ENCODE peak calls at places on chromosomes 1 and 21, in eight cellular contexts. E, Z, A, B, F, O, G and V are unnamed samples.

GRCh38 chr21:44883250-44883649 is 9.8 kb upstream of the PTTG1IP start:
- DNase-seq in B (no peak), A (no peak), O (no peak), F (no peak), G (no peak), Z (no peak), E (no peak), V (no peak)

GRCh38 chr1:204139088-204139487 is 12.8 kb downstream of the ETNK2 start:
- DNase-seq in F (no peak), O (no peak), Z (no peak), G (no peak), B (no peak), A (no peak), E (no peak), V (no peak)

GRCh38 chr21:45415188-45415942 is 10.4 kb downstream of the COL18A1 start:
- DNase-seq in Z (no peak), F (no peak), E (no peak), G (peak), A (no peak), B (no peak), O (no peak), V (no peak)

GRCh38 chr1:32066489-32066873 is 6.3 kb upstream of the TMEM39B start:
- DNase-seq in O (no peak), B (no peak), G (peak), A (no peak), E (peak), F (peak), Z (peak), V (no peak)

GRCh38 chr1:196623079-196623478 is 14.8 kb upstream of the KCNT2 start:
- DNase-seq in G (no peak), F (no peak), E (no peak), B (no peak), Z (no peak), O (no peak), A (no peak), V (no peak)

GRCh38 chr1:229655781-229656180 is 29.7 kb downstream of the URB2 start:
- DNase-seq in F (no peak), B (no peak), Z (no peak), A (no peak), E (no peak), O (no peak), G (no peak), V (no peak)

GRCh38 chr1:30416221-30416820 is 307.1 kb downstream of the MATN1 start:
- DNase-seq in E (no peak), O (no peak), G (no peak), A (no peak), B (no peak), Z (no peak), F (no peak), V (no peak)

GRCh38 chr1:201381130-201381529 is 3.6 kb upstream of the TNNT2 start:
- DNase-seq in E (no peak), A (no peak), B (no peak), G (peak), F (no peak), Z (no peak), O (no peak), V (no peak)

GRCh38 chr1:227845115-227845389 is 29.6 kb downstream of the PRSS38 start:
- DNase-seq in G (no peak), O (no peak), A (no peak), E (no peak), B (no peak), Z (no peak), F (no peak), V (no peak)

GRCh38 chr1:30916296-30916695 is 7.7 kb upstream of the SDC3 start:
- DNase-seq in Z (no peak), E (no peak), F (no peak), A (no peak), O (no peak), G (peak), B (no peak), V (no peak)

GRCh38 chr1:187476671-187477070 is 647.9 kb downstream of the PLA2G4A start:
- DNase-seq in A (no peak), Z (peak), B (no peak), E (no peak), G (no peak), O (peak), F (no peak), V (no peak)

GRCh38 chr21:45874716-45875415 is 106.7 kb upstream of the COL6A1 start:
- DNase-seq in E (no peak), B (no peak), F (peak), A (peak), Z (peak), G (no peak), O (no peak), V (no peak)

GRCh38 chr1:209796733-209797025 is 9.3 kb downstream of the IRF6 start:
- DNase-seq in A (no peak), E (no peak), B (no peak), Z (no peak), G (no peak), O (no peak), F (no peak), V (no peak)

GRCh38 chr1:200991039-200991698 is 32.3 kb downstream of the KIF21B start:
- DNase-seq in E (no peak), A (no peak), O (no peak), G (no peak), F (no peak), Z (no peak), B (no peak), V (no peak)

DNA sequence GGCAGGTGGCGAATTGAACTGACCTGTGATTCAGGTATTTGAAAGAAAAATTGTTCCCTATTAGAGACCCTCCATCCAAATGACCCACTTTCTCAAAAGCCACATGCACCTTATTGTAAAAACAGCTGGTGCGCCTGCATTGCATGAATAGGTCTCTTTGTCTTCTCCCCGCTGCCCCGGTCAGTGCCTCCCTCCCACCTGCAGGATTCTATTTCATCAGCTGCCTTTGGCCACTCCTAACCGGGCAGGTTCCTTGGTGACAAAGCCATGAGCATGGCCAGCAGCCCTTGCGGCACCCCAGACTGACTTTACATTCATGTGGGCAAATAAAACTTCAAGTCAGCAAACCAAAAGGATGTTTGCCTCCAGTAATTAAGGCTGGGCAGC is 6.4 kb downstream of the TMPRSS3 start:
- DNase-seq in F (no peak), O (peak), Z (no peak), E (peak), G (no peak), B (no peak), A (no peak), V (no peak)
- H3K27ac ChIP-seq in F (no peak), O (peak), Z (no peak), E (peak), G (no peak), B (no peak), A (no peak), V (no peak)

GRCh38 chr1:26012862-26013261 is 8.7 kb upstream of the EXTL1 start:
- DNase-seq in E (no peak), O (no peak), G (no peak), F (no peak), B (no peak), Z (no peak), A (no peak), V (no peak)
- H3K27ac ChIP-seq in E (no peak), O (no peak), G (no peak), F (no peak), B (no peak), Z (no peak), A (no peak), V (no peak)

DNA sequence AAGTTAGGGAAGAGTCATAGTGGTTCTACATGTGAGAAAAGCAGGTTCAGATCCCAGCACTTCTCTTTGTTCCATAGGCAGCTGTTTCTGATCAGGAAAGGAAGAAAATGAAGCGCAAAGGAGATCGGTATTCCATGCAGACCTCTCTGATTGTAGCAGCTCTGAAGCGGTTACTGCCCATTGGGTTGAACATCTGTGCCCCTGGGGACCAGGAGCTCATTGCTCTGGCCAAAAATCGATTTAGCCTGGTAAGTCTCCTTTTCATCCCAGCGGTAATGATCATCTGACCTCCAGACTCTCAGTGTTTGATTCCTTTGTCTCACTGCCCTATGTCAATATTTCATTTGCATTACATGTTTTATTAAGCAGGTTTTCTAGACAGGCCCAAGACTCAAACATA is 173.6 kb downstream of the ZP4 start:
- DNase-seq in G (no peak), B (no peak), F (no peak), O (no peak), Z (no peak), E (no peak), A (no peak), V (no peak)
- H3K27ac ChIP-seq in G (no peak), B (no peak), F (no peak), O (no peak), Z (no peak), E (no peak), A (no peak), V (peak)

DNA sequence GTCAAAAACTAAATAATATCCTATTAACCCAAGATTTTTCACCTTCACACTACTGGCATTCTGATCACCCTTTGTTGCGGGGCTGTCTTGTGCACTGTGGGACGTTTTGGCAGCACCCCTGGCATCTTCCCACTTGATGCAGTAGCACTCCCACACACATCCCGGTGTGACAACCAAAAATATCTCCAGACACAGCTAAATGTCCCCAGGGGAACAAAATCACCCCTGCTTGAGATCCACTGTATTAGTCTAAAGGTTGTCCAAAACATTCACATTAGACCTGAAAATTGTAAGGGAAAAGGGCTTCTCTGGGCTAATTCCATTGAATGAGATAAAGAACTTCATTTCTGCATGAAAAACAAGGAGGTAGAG is 37.8 kb downstream of the PLEKHO1 start:
- DNase-seq in O (no peak), Z (no peak), B (no peak), G (no peak), A (no peak), F (no peak), E (no peak), V (no peak)
- H3K27ac ChIP-seq in O (no peak), Z (no peak), B (no peak), G (no peak), A (no peak), F (no peak), E (no peak), V (no peak)